ENCODE peak calls at places on chromosomes 6 and 20, in nine cellular contexts. L is testis, D is PC-3, Y is ovary, H is heart right ventricle, X is left ventricle myocardium inferior, F is esophagus squamous epithelium, I is GM06990, O is mesendoderm. T is an unnamed sample.
A peak's percentile ranks its signal among the peaks of the same experiment; 100 is the strongest.

GRCh38 chr6:4997862-4998261 is 6.0 kb downstream of the RPP40 start:
- DNase-seq in F (no peak), I (no peak), Y (no peak), X (no peak), D (no peak), L (no peak), O (peak; percentile 19), H (no peak), T (no peak)

GRCh38 chr6:110660066-110660655 is 155.1 kb downstream of the CDK19 start:
- DNase-seq in D (no peak), H (no peak), I (no peak), F (no peak), L (no peak), O (no peak), Y (no peak), X (no peak), T (no peak)

GRCh38 chr6:160379464-160379863 is 31.3 kb downstream of the SLC22A3 start:
- DNase-seq in H (no peak), X (no peak), I (no peak), Y (no peak), F (no peak), L (no peak), O (no peak), D (peak; percentile 61), T (no peak)

GRCh38 chr6:137767931-137768690 is 98.9 kb upstream of the TNFAIP3 start:
- DNase-seq in X (no peak), H (no peak), D (no peak), O (no peak), Y (no peak), F (no peak), L (no peak), I (peak; percentile 44), T (no peak)

GRCh38 chr6:80223743-80224212 is 117.3 kb downstream of the BCKDHB start:
- DNase-seq in H (no peak), I (no peak), L (no peak), X (no peak), F (no peak), O (no peak), Y (no peak), D (no peak), T (peak; percentile 32)

GRCh38 chr20:16111132-16111852 is 462.0 kb downstream of the KIF16B start:
- DNase-seq in X (no peak), F (no peak), O (no peak), I (no peak), L (no peak), H (no peak), Y (no peak), D (peak; percentile 14), T (no peak)

GRCh38 chr6:118598324-118598723 is 50.2 kb downstream of the PLN start:
- DNase-seq in X (no peak), F (no peak), Y (no peak), H (no peak), I (no peak), D (no peak), O (no peak), L (no peak), T (no peak)

GRCh38 chr20:60589624-60590023 is 631.4 kb downstream of the CDH26 start:
- DNase-seq in I (no peak), H (peak; percentile 16), D (peak; percentile 3), X (no peak), O (peak; percentile 69), Y (no peak), F (no peak), L (no peak), T (no peak)

DNA sequence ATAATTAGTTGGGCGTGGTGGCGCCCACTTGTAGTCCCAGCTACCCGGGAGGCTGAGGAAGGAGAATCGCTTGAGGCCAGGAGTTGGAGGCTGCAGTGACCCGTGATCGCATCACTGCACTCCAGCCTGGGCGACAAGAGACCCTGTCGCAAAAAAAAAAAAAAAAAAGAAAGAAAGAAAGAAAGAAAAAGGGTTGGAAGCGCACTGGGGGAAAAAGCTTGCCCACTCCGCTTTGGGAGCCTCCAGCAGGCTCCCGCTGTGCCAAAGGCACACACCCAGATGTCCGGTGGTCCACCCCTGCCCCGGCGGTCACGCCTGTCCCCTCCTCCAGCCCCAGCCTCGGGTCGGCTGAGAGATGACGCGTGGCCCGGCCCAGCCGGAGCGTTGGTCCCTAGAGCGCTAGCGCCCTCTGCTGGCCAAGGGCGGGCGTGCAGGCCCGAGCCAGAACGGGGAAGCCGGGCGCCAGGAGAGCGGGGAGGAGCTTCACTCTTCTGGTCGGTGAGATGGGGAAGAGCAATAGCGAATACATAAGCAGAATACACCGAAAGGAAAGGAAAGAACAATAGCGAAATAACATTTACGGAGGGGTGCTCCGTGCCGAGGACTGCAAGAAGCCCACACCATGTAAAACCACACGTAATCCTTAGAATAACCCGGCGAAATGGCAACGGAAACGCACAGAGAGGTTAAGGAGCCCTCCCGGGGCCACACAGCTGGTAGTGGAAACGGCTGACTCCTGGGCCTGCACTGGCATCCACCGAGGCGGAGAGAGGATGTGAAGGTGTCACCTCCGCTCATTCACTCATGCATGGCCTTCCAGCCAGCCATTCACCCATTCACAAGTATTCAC is 41.7 kb downstream of the UBE2V1 start:
- DNase-seq in F (peak; percentile 26), Y (peak; percentile 90), L (peak; percentile 95), O (peak; percentile 87), D (peak; percentile 98), I (peak; percentile 88), H (peak; percentile 85), X (peak; percentile 89), T (peak; percentile 91)
- H3K4me3 ChIP-seq in F (no peak overlapping the region), Y (no peak overlapping the region), L (peak overlapping the region; percentile 52), O (no peak overlapping the region), D (peak overlapping the region; percentile 68), I (peak overlapping the region; percentile 47), H (peak overlapping the region; percentile 53), X (peak overlapping the region; percentile 59), T (peak overlapping the region; percentile 29)

GRCh38 chr6:70667256-70667710 is 400 bp upstream of the SMAP1 start:
- DNase-seq in Y (no peak), L (no peak), X (no peak), O (no peak), I (no peak), H (no peak), D (no peak), F (no peak), T (no peak)

GRCh38 chr6:70667711-70668498 is at the start of gene SMAP1:
- DNase-seq in D (peak; percentile 86), L (peak; percentile 92), Y (peak; percentile 93), O (peak; percentile 94), X (peak; percentile 97), I (peak; percentile 97), F (peak; percentile 65), H (peak; percentile 95), T (peak; percentile 99)

GRCh38 chr6:70668499-70668812 is 773 bp downstream of the SMAP1 start:
- DNase-seq in I (no peak), X (no peak), D (peak; percentile 10), H (peak; percentile 49), L (no peak), F (no peak), Y (peak; percentile 31), O (no peak), T (no peak)

GRCh38 chr6:70666726-70667125 is 957 bp upstream of the SMAP1 start:
- DNase-seq in O (no peak), I (no peak), F (no peak), X (no peak), H (no peak), D (no peak), Y (no peak), L (no peak), T (no peak)

DNA sequence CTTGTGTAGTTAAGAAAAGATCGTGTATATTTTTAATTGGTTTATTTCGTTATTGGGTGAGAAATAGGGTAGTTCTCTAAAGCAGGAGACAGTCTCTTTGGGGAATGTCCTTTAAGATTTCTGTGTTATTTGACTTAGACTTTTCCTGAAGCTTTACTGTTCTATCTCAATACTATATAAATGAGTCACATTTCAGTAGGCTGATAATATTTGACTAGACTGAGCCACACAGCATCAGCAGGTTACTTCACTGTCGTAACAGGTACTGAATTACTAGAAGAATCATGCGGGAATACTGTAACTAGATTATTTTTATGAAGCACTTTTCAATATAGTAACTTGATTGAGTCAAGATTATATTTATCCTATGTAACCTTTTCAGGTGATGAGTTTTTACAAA is 1.4 kb downstream of the SMAP1 start:
- DNase-seq in I (no peak), D (peak; percentile 68), H (no peak), Y (no peak), O (no peak), F (no peak), X (no peak), L (no peak), T (no peak)
- H3K4me3 ChIP-seq in I (peak overlapping the region; percentile 97), D (peak overlapping the region; percentile 77), H (peak overlapping the region; percentile 81), Y (peak overlapping the region; percentile 93), O (no peak overlapping the region), F (peak overlapping the region; percentile 95), X (peak overlapping the region; percentile 93), L (no peak overlapping the region), T (peak overlapping the region; percentile 68)

DNA sequence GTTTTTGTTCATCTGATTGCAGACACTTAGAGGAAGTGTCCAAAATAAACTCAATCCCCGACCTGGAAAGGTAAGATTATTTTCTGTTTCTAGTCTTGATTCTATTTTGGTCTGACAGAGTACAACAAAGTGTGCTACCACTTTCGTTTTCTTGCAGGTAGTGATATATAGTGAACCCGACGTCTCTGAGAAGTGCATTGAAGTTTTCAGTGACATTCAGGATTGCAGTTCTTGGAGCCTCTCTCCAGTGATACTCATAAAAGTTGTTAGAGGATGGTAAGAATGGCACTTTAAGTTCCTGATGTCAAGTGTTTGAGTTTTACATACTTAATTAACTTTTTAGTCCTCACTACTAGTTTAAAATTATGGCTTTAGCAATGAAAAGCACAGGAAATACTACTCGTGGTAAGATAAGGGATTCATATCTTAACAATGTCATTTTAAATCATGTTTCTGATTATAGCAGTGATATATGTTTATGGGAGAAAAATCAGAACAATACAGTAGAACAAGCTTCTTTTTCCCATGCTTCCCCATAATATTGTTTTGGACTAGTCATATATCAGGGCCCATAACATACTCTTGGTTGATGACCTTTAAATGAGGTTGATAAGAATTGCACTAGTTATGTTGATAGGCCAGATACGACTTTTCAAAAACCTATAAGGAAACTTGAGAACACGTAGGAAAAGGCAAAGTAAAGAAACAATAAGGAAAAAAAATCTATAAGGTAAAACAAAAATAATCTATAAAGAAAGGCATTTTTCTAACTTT is 104.0 kb downstream of the RTN4IP1 start:
- DNase-seq in O (no peak), D (peak; percentile 41), L (no peak), X (no peak), Y (no peak), I (peak; percentile 57), H (no peak), F (no peak), T (no peak)
- H3K4me3 ChIP-seq in O (no peak overlapping the region), D (peak overlapping the region; percentile 72), L (no peak overlapping the region), X (peak overlapping the region; percentile 47), Y (no peak overlapping the region), I (peak overlapping the region; percentile 68), H (peak overlapping the region; percentile 37), F (no peak overlapping the region), T (peak overlapping the region; percentile 16)

GRCh38 chr6:120116343-120116742 is 766.8 kb upstream of the MAN1A1 start:
- DNase-seq in F (no peak), L (no peak), D (no peak), I (no peak), Y (no peak), O (no peak), X (no peak), H (no peak), T (no peak)

GRCh38 chr6:120112980-120113379 is 763.4 kb upstream of the MAN1A1 start:
- DNase-seq in Y (no peak), L (no peak), F (no peak), O (no peak), I (no peak), H (no peak), X (no peak), D (no peak), T (no peak)

GRCh38 chr6:120108061-120108795 is 758.7 kb upstream of the MAN1A1 start:
- DNase-seq in Y (no peak), F (no peak), I (no peak), X (no peak), D (peak; percentile 41), O (peak; percentile 6), H (no peak), L (no peak), T (no peak)

GRCh38 chr6:120111001-120111400 is 761.4 kb upstream of the MAN1A1 start:
- DNase-seq in D (no peak), O (no peak), Y (no peak), I (no peak), H (no peak), L (no peak), F (no peak), X (no peak), T (peak; percentile 1)
- H3K4me3 ChIP-seq in D (no peak overlapping the region), O (no peak overlapping the region), Y (no peak overlapping the region), I (no peak overlapping the region), H (no peak overlapping the region), L (no peak overlapping the region), F (no peak overlapping the region), X (no peak overlapping the region), T (no peak overlapping the region)